ENCODE peak calls at places on chromosomes 1 and 21, in four cellular contexts. One of them, this sample, is unnamed.

GRCh38 chr1:161084205-161084988 is 5.0 kb downstream of the NECTIN4 start:
- DNase-seq in anterior cingulate cortex: no peak
- DNase-seq in cardiac fibroblast: peak
- DNase-seq in mammary epithelial cell: no peak
- DNase-seq in this sample: no peak

GRCh38 chr1:41662656-41663437 is 178.4 kb upstream of the EDN2 start:
- DNase-seq in mammary epithelial cell: peak
- DNase-seq in anterior cingulate cortex: no peak
- DNase-seq in cardiac fibroblast: peak
- DNase-seq in this sample: peak

GRCh38 chr1:10479276-10479675 is 4.5 kb downstream of the PEX14 start:
- DNase-seq in anterior cingulate cortex: no peak
- DNase-seq in cardiac fibroblast: no peak
- DNase-seq in mammary epithelial cell: peak
- DNase-seq in this sample: no peak

GRCh38 chr1:231240531-231240882 is 505 bp upstream of the GNPAT start:
- DNase-seq in mammary epithelial cell: peak
- DNase-seq in anterior cingulate cortex: no peak
- DNase-seq in cardiac fibroblast: peak
- DNase-seq in this sample: no peak

GRCh38 chr1:203320546-203321272 is 15.4 kb downstream of the BTG2 start:
- DNase-seq in cardiac fibroblast: peak
- DNase-seq in anterior cingulate cortex: no peak
- DNase-seq in mammary epithelial cell: peak
- DNase-seq in this sample: peak

GRCh38 chr21:45484318-45484717 is 57.9 kb downstream of the SLC19A1 start:
- DNase-seq in mammary epithelial cell: no peak
- DNase-seq in anterior cingulate cortex: no peak
- DNase-seq in cardiac fibroblast: no peak
- DNase-seq in this sample: no peak

GRCh38 chr1:41626146-41626545 is 141.7 kb upstream of the EDN2 start:
- DNase-seq in anterior cingulate cortex: no peak
- DNase-seq in cardiac fibroblast: no peak
- DNase-seq in mammary epithelial cell: peak
- DNase-seq in this sample: no peak

GRCh38 chr1:119656410-119656955 is 8.4 kb upstream of the ZNF697 start:
- DNase-seq in cardiac fibroblast: no peak
- DNase-seq in mammary epithelial cell: no peak
- DNase-seq in anterior cingulate cortex: no peak
- DNase-seq in this sample: no peak

GRCh38 chr1:153526132-153526543 is 9.7 kb downstream of the S100A6 start:
- DNase-seq in anterior cingulate cortex: no peak
- DNase-seq in cardiac fibroblast: no peak
- DNase-seq in mammary epithelial cell: peak
- DNase-seq in this sample: no peak

GRCh38 chr1:168700565-168701331 is 28.3 kb downstream of the DPT start:
- DNase-seq in anterior cingulate cortex: no peak
- DNase-seq in mammary epithelial cell: no peak
- DNase-seq in cardiac fibroblast: no peak
- DNase-seq in this sample: no peak

GRCh38 chr1:1357871-1358432 is 403 bp downstream of the MXRA8 start:
- DNase-seq in anterior cingulate cortex: no peak
- DNase-seq in cardiac fibroblast: peak
- DNase-seq in mammary epithelial cell: no peak
- DNase-seq in this sample: no peak

GRCh38 chr1:208203848-208204609 is 40.2 kb downstream of the PLXNA2 start:
- DNase-seq in anterior cingulate cortex: no peak
- DNase-seq in mammary epithelial cell: no peak
- DNase-seq in cardiac fibroblast: peak
- DNase-seq in this sample: no peak

GRCh38 chr1:209076688-209077087 is 506.8 kb upstream of the CAMK1G start:
- DNase-seq in anterior cingulate cortex: no peak
- DNase-seq in mammary epithelial cell: peak
- DNase-seq in cardiac fibroblast: peak
- DNase-seq in this sample: no peak

GRCh38 chr1:24481843-24482610 is 20.6 kb upstream of the RCAN3 start:
- DNase-seq in anterior cingulate cortex: no peak
- DNase-seq in mammary epithelial cell: no peak
- DNase-seq in cardiac fibroblast: no peak
- DNase-seq in this sample: no peak

GRCh38 chr1:150778409-150778808 is 12.8 kb upstream of the CTSS start:
- DNase-seq in anterior cingulate cortex: no peak
- DNase-seq in mammary epithelial cell: peak
- DNase-seq in cardiac fibroblast: no peak
- DNase-seq in this sample: no peak

GRCh38 chr1:87927391-87928073 is 598.9 kb downstream of the LMO4 start:
- DNase-seq in cardiac fibroblast: no peak
- DNase-seq in anterior cingulate cortex: no peak
- DNase-seq in mammary epithelial cell: peak
- DNase-seq in this sample: no peak

GRCh38 chr1:39507230-39507928 is 15.9 kb downstream of the BMP8A start:
- DNase-seq in cardiac fibroblast: peak
- DNase-seq in mammary epithelial cell: no peak
- DNase-seq in anterior cingulate cortex: no peak
- DNase-seq in this sample: no peak

This sample was measured in T follicular helper cell.